ENCODE peak calls at places on chromosomes 13 and 19, in five cellular contexts. N is T-helper 2 cell, B is putamen, Y is progenitor cell of endocrine pancreas, F is kidney tubule cell. R is an unnamed sample.

GRCh38 chr19:16073988-16074387 is 2.3 kb upstream of the TPM4 start:
- DNase-seq in N (no peak), B (no peak), Y (no peak), F (no peak), R (peak)

GRCh38 chr19:41264581-41265375 is 606 bp downstream of the HNRNPUL1 start:
- DNase-seq in N (peak), B (peak), Y (peak), F (peak), R (no peak)

GRCh38 chr13:106625578-106625977 is 57.6 kb upstream of the ARGLU1 start:
- DNase-seq in N (no peak), B (no peak), Y (no peak), F (no peak), R (no peak)

GRCh38 chr13:113077566-113077952 is 28.0 kb upstream of the F7 start:
- DNase-seq in N (no peak), B (no peak), Y (no peak), F (no peak), R (no peak)

GRCh38 chr13:95955255-95955654 is 97.9 kb downstream of the UGGT2 start:
- DNase-seq in N (no peak), B (no peak), Y (no peak), F (no peak), R (no peak)

GRCh38 chr13:48491423-48492122 is 41.3 kb downstream of the RCBTB2 start:
- DNase-seq in N (no peak), B (no peak), Y (no peak), F (peak), R (no peak)

GRCh38 chr19:11769995-11770394 is 3.2 kb downstream of the ZNF441 start:
- DNase-seq in N (no peak), B (no peak), Y (no peak), F (no peak), R (no peak)

GRCh38 chr19:17496337-17496997 is 15.0 kb upstream of the PGLS start:
- DNase-seq in N (peak), B (no peak), Y (peak), F (peak), R (no peak)

GRCh38 chr13:21324793-21325192 is 134.3 kb downstream of the ZDHHC20 start:
- DNase-seq in N (no peak), B (no peak), Y (no peak), F (peak), R (no peak)

GRCh38 chr19:5827891-5828660 is 11.4 kb downstream of the FUT6 start:
- DNase-seq in N (peak), B (peak), Y (peak), F (peak), R (peak)

GRCh38 chr13:45873491-45874360 is 22.2 kb upstream of the SIAH3 start:
- DNase-seq in N (no peak), B (no peak), Y (no peak), F (peak), R (no peak)

GRCh38 chr13:27913116-27913515 is 6.7 kb upstream of the PDX1 start:
- DNase-seq in N (no peak), B (no peak), Y (no peak), F (no peak), R (no peak)

R was measured in pons.